ENCODE peak calls at places on chromosomes 2 and 18, in eight cellular contexts. O is lower lobe of right lung; E is transverse colon; G is HFFc6; U is CD8-positive, alpha-beta T cell; X is keratinocyte; D is OCI-LY7; Z is sigmoid colon. T is an unnamed sample.

GRCh38 chr2:96580771-96581170 is 44.2 kb downstream of the ARID5A start:
- DNase-seq in X (no peak), Z (no peak), G (no peak), E (no peak), O (no peak), D (peak; percentile 23), U (no peak), T (no peak)

GRCh38 chr2:230956827-230957755 is 32.0 kb upstream of the GPR55 start:
- DNase-seq in G (peak; percentile 13), O (no peak), E (peak; percentile 64), U (no peak), X (no peak), D (no peak), Z (no peak), T (peak; percentile 78)

GRCh38 chr2:179239194-179239593 is 25.4 kb downstream of the SESTD1 start:
- DNase-seq in E (no peak), Z (no peak), U (no peak), G (no peak), X (peak; percentile 9), O (no peak), D (no peak), T (no peak)

GRCh38 chr2:228378233-228378632 is 196.7 kb upstream of the SPHKAP start:
- DNase-seq in U (no peak), Z (no peak), O (no peak), D (no peak), G (no peak), X (no peak), E (no peak), T (no peak)

GRCh38 chr2:233084488-233084887 is 24.3 kb downstream of the INPP5D start:
- DNase-seq in D (peak; percentile 93), U (peak; percentile 71), X (no peak), E (peak; percentile 67), Z (peak; percentile 80), O (peak; percentile 72), G (no peak), T (peak; percentile 72)

GRCh38 chr2:8616084-8616419 is 65.8 kb upstream of the ID2 start:
- DNase-seq in E (no peak), X (no peak), U (no peak), O (peak; percentile 14), D (no peak), Z (peak; percentile 22), G (no peak), T (no peak)

GRCh38 chr18:79575891-79576685 is 103.5 kb upstream of the CTDP1 start:
- DNase-seq in E (peak; percentile 13), D (no peak), O (peak; percentile 42), U (no peak), Z (peak; percentile 74), G (no peak), X (no peak), T (no peak)

GRCh38 chr2:129857200-129857599 is 122.3 kb upstream of the RAB6C start:
- DNase-seq in Z (no peak), O (no peak), G (no peak), X (no peak), D (no peak), U (no peak), E (no peak), T (no peak)

GRCh38 chr2:102029405-102029804 is 37.6 kb downstream of the IL1R2 start:
- DNase-seq in X (no peak), U (no peak), Z (no peak), O (no peak), G (peak; percentile 11), E (no peak), D (no peak), T (no peak)

DNA sequence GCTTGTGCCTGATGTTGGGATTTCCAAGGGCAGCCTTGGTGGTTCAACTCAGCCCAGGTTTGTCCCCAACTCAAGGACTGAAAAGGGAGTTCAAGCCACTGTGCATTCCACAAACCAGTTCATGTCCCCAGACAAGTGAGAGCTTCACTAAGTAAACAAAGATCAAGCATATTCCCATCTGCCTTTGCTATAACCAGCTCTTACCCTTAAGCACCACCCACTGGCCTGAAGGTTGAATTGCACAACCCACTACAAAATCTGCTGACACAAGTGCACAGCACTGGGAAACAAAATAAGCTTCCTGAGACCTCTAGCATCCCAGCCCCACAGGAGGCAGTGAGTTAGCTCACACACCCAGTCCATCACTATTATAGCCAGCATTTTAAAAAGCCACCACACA is 516.7 kb downstream of the NR4A2 start:
- DNase-seq in Z (no peak), U (no peak), E (no peak), X (no peak), D (peak; percentile 29), O (no peak), G (no peak), T (no peak)
- TF ChIP-seq CTCF in Z (no peak), U (no peak), E (no peak), X (peak; percentile 46), D (peak; percentile 72), O (peak; percentile 17), G (no peak), T (no peak)

GRCh38 chr2:31038385-31038784 is 99.9 kb downstream of the GALNT14 start:
- DNase-seq in U (no peak), X (no peak), E (no peak), Z (no peak), G (no peak), D (no peak), O (no peak), T (no peak)
- TF ChIP-seq CTCF in U (no peak), X (no peak), E (no peak), Z (no peak), G (no peak), D (no peak), O (no peak), T (no peak)

DNA sequence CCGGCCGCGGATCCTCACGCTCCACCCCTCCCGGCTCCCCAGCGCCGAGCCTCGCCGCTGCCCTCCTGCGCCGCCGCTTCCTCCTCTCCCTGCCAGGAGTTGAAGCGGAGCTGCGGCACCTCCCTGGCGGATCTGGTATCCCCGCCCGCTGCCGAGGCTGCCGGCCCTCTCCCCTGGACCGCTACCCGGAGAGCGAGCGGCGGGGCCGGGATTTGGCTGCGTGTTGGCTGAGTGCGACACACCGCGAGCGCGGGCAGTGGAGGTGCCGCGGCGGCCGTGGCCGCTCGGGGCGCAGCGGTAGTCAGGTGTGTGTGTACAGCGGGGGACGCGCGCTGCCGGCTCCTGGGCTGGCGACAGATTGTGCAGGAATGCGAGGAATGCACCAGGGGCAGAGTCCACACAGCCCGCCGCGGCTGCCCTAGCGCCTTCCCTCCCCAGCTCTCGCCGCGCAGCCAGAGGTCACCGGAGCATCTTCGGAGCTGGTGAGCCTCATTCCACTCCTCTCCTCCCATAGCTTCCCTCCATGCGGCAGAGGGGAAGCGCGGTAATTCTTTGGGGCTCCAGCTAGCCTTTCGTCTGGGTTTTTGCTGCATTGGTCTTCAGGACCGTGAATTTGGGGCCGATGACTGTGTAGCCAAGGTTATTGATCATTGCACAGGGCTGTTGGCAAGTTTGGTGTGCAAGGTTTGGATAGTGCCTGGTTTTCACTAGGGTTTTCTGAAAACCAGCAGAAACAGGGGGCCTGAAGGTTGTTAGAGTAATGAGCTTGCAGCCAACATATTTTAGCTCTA is 1.3 kb downstream of the PKP4 start:
- DNase-seq in Z (peak; percentile 78), U (no peak), D (peak; percentile 66), E (peak; percentile 85), O (peak; percentile 89), G (peak; percentile 58), X (no peak), T (peak; percentile 87)
- TF ChIP-seq CTCF in Z (peak; percentile 37), U (peak; percentile 30), D (peak; percentile 61), E (peak; percentile 59), O (peak; percentile 51), G (peak; percentile 62), X (no peak), T (no peak)

GRCh38 chr2:219637842-219638185 is 10.4 kb downstream of the SLC4A3 start:
- DNase-seq in Z (no peak), U (peak; percentile 42), E (no peak), G (no peak), X (no peak), D (no peak), O (no peak), T (no peak)

GRCh38 chr2:219636941-219637841 is 9.8 kb downstream of the SLC4A3 start:
- DNase-seq in G (no peak), X (no peak), Z (no peak), D (no peak), U (peak; percentile 37), O (no peak), E (no peak), T (no peak)

GRCh38 chr2:219638948-219639341 is 11.5 kb downstream of the SLC4A3 start:
- DNase-seq in X (no peak), G (no peak), O (no peak), D (no peak), Z (peak; percentile 54), E (no peak), U (no peak), T (no peak)

GRCh38 chr2:219639356-219639755 is 11.9 kb downstream of the SLC4A3 start:
- DNase-seq in U (peak; percentile 39), X (no peak), O (peak; percentile 39), E (no peak), Z (peak; percentile 55), G (no peak), D (no peak), T (no peak)

DNA sequence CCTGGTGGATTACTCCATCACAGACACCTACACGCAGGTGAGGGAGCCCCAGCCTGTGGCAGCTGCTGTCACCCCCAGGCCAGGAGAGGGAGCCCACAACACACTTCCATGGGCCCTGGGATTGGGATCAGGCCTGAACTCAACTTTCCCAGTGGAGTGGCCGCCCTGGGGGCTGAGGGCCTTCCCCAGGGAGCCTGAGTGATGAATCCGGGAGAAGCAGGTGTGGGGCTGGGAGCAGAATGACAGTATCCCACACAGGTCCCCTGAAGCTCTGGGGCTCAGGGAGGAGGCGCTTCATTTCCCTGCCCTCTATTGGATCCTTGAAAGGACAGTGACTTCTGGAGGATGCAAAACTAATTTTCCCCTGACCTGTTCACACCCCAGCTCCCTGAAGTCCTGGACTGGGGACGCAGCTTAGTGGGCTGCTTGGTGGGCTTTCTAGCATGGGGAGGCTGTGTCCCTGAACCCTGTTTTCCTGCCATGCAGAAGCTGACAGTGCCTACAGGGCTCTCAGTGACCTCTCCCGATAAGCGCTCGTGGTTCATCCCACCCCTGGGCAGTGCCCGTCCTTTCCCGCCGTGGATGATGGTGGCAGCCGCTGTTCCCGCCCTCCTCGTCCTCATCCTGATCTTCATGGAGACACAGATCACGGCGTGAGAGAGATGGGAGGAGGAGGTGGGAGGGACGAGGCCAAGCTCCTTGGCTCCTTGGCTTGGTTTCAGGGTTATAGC is 11.0 kb downstream of the SLC4A3 start:
- DNase-seq in U (peak; percentile 46), G (no peak), D (no peak), X (no peak), O (no peak), E (no peak), Z (peak; percentile 53), T (no peak)
- TF ChIP-seq CTCF in U (no peak), G (peak; percentile 62), D (peak; percentile 14), X (peak; percentile 48), O (no peak), E (no peak), Z (no peak), T (no peak)